ENCODE peak calls at places on chromosome 11, in eight cellular contexts. M is adrenal gland; C is activated CD8-positive, alpha-beta memory T cell treated with anti-CD3 and anti-CD28 coated beads, Interleukin-2, amount 50 U/mL, for 48 hours; W is Right ventricle myocardium inferior; J is GM19239; A is ovary; L is GM23248; U is NCI-H524 treated with DMSO at 0.1 percent for 48 hours. E is an unnamed sample.

GRCh38 chr11:62500066-62501035 is 46.3 kb downstream of the AHNAK start:
- DNase-seq in M (no peak), C (no peak), W (no peak), J (no peak), A (no peak), L (no peak), U (no peak), E (no peak)

GRCh38 chr11:22787055-22787454 is 42.5 kb downstream of the SVIP start:
- DNase-seq in M (no peak), C (no peak), W (no peak), J (no peak), A (no peak), L (no peak), U (no peak), E (no peak)

GRCh38 chr11:45156731-45157130 is 10.3 kb downstream of the PRDM11 start:
- DNase-seq in M (no peak), C (peak), W (no peak), J (no peak), A (no peak), L (no peak), U (no peak), E (no peak)

GRCh38 chr11:94511932-94512781 is at the start of gene C11orf97:
- DNase-seq in M (peak), C (peak), W (peak), J (peak), A (peak), L (peak), U (no peak), E (peak)

GRCh38 chr11:6670202-6670830 is 12.8 kb downstream of the MRPL17 start:
- DNase-seq in M (no peak), C (no peak), W (no peak), J (no peak), A (no peak), L (no peak), U (no peak), E (no peak)

GRCh38 chr11:101346591-101346990 is 217.0 kb upstream of the PGR start:
- DNase-seq in M (no peak), C (no peak), W (no peak), J (no peak), A (no peak), L (peak), U (no peak), E (no peak)

GRCh38 chr11:45886816-45887520 is 1.5 kb downstream of the MAPK8IP1 start:
- DNase-seq in M (no peak), C (no peak), W (peak), J (no peak), A (no peak), L (no peak), U (no peak), E (no peak)

GRCh38 chr11:85941380-85941973 is 86.3 kb downstream of the CCDC83 start:
- DNase-seq in M (peak), C (no peak), W (no peak), J (peak), A (peak), L (peak), U (peak), E (peak)

GRCh38 chr11:2135018-2135569 is 4.1 kb downstream of the IGF2 start:
- DNase-seq in M (no peak), C (no peak), W (no peak), J (no peak), A (no peak), L (no peak), U (no peak), E (no peak)

GRCh38 chr11:71322861-71323582 is 70.6 kb upstream of the SHANK2 start:
- DNase-seq in M (no peak), C (no peak), W (no peak), J (no peak), A (no peak), L (no peak), U (no peak), E (no peak)

GRCh38 chr11:18706330-18707243 is 8.0 kb downstream of the TMEM86A start:
- DNase-seq in M (peak), C (no peak), W (peak), J (no peak), A (peak), L (peak), U (peak), E (peak)

GRCh38 chr11:12066799-12067508 is 43.4 kb upstream of the MICAL2 start:
- DNase-seq in M (no peak), C (peak), W (no peak), J (no peak), A (no peak), L (peak), U (no peak), E (peak)

GRCh38 chr11:40280161-40281054 is 1179.0 kb downstream of the LRRC4C start:
- DNase-seq in M (no peak), C (no peak), W (peak), J (no peak), A (no peak), L (no peak), U (no peak), E (no peak)

GRCh38 chr11:63999349-64000025 is 13.2 kb downstream of the OTUB1 start:
- DNase-seq in M (peak), C (peak), W (peak), J (peak), A (peak), L (peak), U (no peak), E (peak)

GRCh38 chr11:34587282-34587677 is 33.6 kb upstream of the EHF start:
- DNase-seq in M (no peak), C (no peak), W (no peak), J (no peak), A (no peak), L (no peak), U (no peak), E (no peak)

GRCh38 chr11:96207459-96208449 is 135.2 kb downstream of the MAML2 start:
- DNase-seq in M (no peak), C (no peak), W (no peak), J (no peak), A (no peak), L (peak), U (no peak), E (no peak)

GRCh38 chr11:8218840-8219239 is 44.8 kb downstream of the LMO1 start:
- DNase-seq in M (no peak), C (no peak), W (no peak), J (no peak), A (no peak), L (no peak), U (no peak), E (no peak)

GRCh38 chr11:63274776-63275175 is 31.4 kb upstream of the SLC22A25 start:
- DNase-seq in M (no peak), C (no peak), W (no peak), J (no peak), A (no peak), L (no peak), U (no peak), E (no peak)

GRCh38 chr11:27703453-27703852 is 3.2 kb upstream of the BDNF start:
- DNase-seq in M (no peak), C (no peak), W (no peak), J (no peak), A (no peak), L (peak), U (no peak), E (no peak)

GRCh38 chr11:63880031-63880841 is 36.7 kb downstream of the RCOR2 start:
- DNase-seq in M (no peak), C (no peak), W (no peak), J (no peak), A (no peak), L (peak), U (no peak), E (no peak)

GRCh38 chr11:65927904-65928397 is 8.7 kb downstream of the DRAP1 start:
- DNase-seq in M (no peak), C (peak), W (no peak), J (peak), A (no peak), L (peak), U (no peak), E (peak)

GRCh38 chr11:19605500-19606371 is 106.9 kb upstream of the NAV2 start:
- DNase-seq in M (no peak), C (no peak), W (no peak), J (no peak), A (no peak), L (peak), U (peak), E (peak)

GRCh38 chr11:112588252-112588668 is 327.6 kb upstream of the PLET1 start:
- DNase-seq in M (peak), C (peak), W (peak), J (peak), A (peak), L (peak), U (peak), E (peak)